ENCODE peak calls at places on chromosomes 2 and 18, in nine cellular contexts. I, D, O, X, J, M, T, N and K are unnamed samples.

GRCh38 chr2:219142329-219142728 is 18.3 kb downstream of the NHEJ1 start:
- DNase-seq in O (no peak), N (no peak), T (peak), I (no peak), X (peak), J (no peak), M (peak), D (peak), K (no peak)

GRCh38 chr18:9104244-9104901 is 1.9 kb downstream of the NDUFV2 start:
- DNase-seq in T (no peak), M (no peak), D (no peak), O (no peak), I (no peak), J (no peak), N (no peak), X (peak), K (no peak)

GRCh38 chr2:130241041-130241707 is 42.9 kb upstream of the TUBA3E start:
- DNase-seq in J (no peak), N (no peak), I (no peak), T (peak), M (peak), X (peak), D (no peak), O (no peak), K (no peak)

GRCh38 chr2:101692037-101692436 is 5.5 kb upstream of the MAP4K4 start:
- DNase-seq in X (no peak), M (no peak), I (peak), T (no peak), N (no peak), O (no peak), J (no peak), D (no peak), K (no peak)

GRCh38 chr2:127388423-127389164 is 819 bp upstream of the MAP3K2 start:
- DNase-seq in J (no peak), O (no peak), D (no peak), X (peak), T (no peak), N (peak), M (peak), I (no peak), K (no peak)

GRCh38 chr2:226794077-226794670 is 5.4 kb downstream of the IRS1 start:
- DNase-seq in N (no peak), M (peak), T (peak), O (no peak), X (peak), J (no peak), D (no peak), I (no peak), K (no peak)

GRCh38 chr2:230564805-230565779 is 147.6 kb upstream of the CAB39 start:
- DNase-seq in I (peak), D (no peak), T (peak), O (no peak), N (no peak), J (no peak), X (no peak), M (peak), K (no peak)

GRCh38 chr2:120175000-120175581 is 48.1 kb downstream of the TMEM185B start:
- DNase-seq in N (no peak), O (no peak), T (peak), M (peak), X (peak), D (no peak), I (peak), J (no peak), K (no peak)

GRCh38 chr2:109419960-109420370 is 193.8 kb downstream of the SEPTIN10 start:
- DNase-seq in N (no peak), J (no peak), I (no peak), D (no peak), O (no peak), X (peak), T (peak), M (peak), K (no peak)

GRCh38 chr2:208556954-208557601 is 150.5 kb downstream of the PTH2R start:
- DNase-seq in M (no peak), O (no peak), J (no peak), D (no peak), T (no peak), N (no peak), I (no peak), X (no peak), K (no peak)

GRCh38 chr18:62682396-62682795 is 32.9 kb upstream of the PHLPP1 start:
- DNase-seq in J (no peak), M (no peak), I (no peak), T (no peak), N (no peak), X (no peak), D (no peak), O (no peak), K (no peak)